ENCODE peak calls at places on chromosomes 12 and 14, in seven cellular contexts. U is EL, F is D341Med, W is MV-4-11, K is HepG2, Y is heart right ventricle, B is left cardiac atrium. X is an unnamed sample.

GRCh38 chr12:67077617-67078016 is 191.5 kb upstream of the CAND1 start:
- DNase-seq in U (peak), F (no peak), W (no peak), K (no peak), Y (no peak), B (no peak), X (peak)

GRCh38 chr14:97379091-97379531 is 581.9 kb downstream of the VRK1 start:
- DNase-seq in U (no peak), F (no peak), W (no peak), K (no peak), Y (no peak), B (no peak), X (no peak)

GRCh38 chr12:1590083-1590979 is 4.0 kb downstream of the FBXL14 start:
- DNase-seq in U (peak), F (no peak), W (no peak), K (no peak), Y (peak), B (no peak), X (peak)

GRCh38 chr12:12167847-12168246 is 97.1 kb downstream of the BCL2L14 start:
- DNase-seq in U (no peak), F (no peak), W (no peak), K (peak), Y (no peak), B (no peak), X (no peak)

GRCh38 chr14:100067971-100068959 is 3.0 kb downstream of the EVL start:
- DNase-seq in U (peak), F (no peak), W (peak), K (no peak), Y (peak), B (peak), X (no peak)

GRCh38 chr12:99339663-99340062 is 307.9 kb upstream of the GARIN6 start:
- DNase-seq in U (no peak), F (no peak), W (no peak), K (no peak), Y (no peak), B (no peak), X (no peak)

GRCh38 chr12:109736552-109737108 is 23.0 kb downstream of the FAM222A start:
- DNase-seq in U (peak), F (no peak), W (peak), K (peak), Y (no peak), B (peak), X (peak)

GRCh38 chr12:96236221-96236822 is 42.1 kb downstream of the ELK3 start:
- DNase-seq in U (no peak), F (no peak), W (peak), K (no peak), Y (peak), B (peak), X (no peak)

GRCh38 chr12:69901141-69901900 is 76.3 kb downstream of the MYRFL start:
- DNase-seq in U (peak), F (no peak), W (no peak), K (no peak), Y (no peak), B (no peak), X (no peak)

X was measured in ACHN.